ENCODE peak calls at places on chromosomes 13 and 19, in seven cellular contexts. A is stimulated activated CD8-positive, alpha-beta memory T cell treated with anti-CD3 and anti-CD28 coated beads, Interleukin-7, amount 100 ng/mL, for 1 hour; K is activated CD8-positive, alpha-beta memory T cell treated with anti-CD3 and anti-CD28 coated beads, Interleukin-2, amount 50 U/mL, for 4 hours; F is dorsolateral prefrontal cortex; D is dermis microvascular lymphatic vessel endothelial cell; I is kidney glomerular epithelial cell; N is neural crest cell. C is an unnamed sample.

GRCh38 chr13:110297771-110298170 is 9.2 kb downstream of the COL4A1 start:
- DNase-seq in A (no peak), K (no peak), F (no peak), D (peak), I (no peak), N (no peak), C (no peak)

GRCh38 chr13:49112782-49113525 is 107.2 kb upstream of the MLNR start:
- DNase-seq in A (no peak), K (no peak), F (no peak), D (peak), I (no peak), N (no peak), C (no peak)

GRCh38 chr19:40737102-40737644 is 13.1 kb downstream of the ACTMAP start:
- DNase-seq in A (no peak), K (no peak), F (no peak), D (no peak), I (no peak), N (no peak), C (no peak)

GRCh38 chr19:51375504-51376221 is 3.2 kb upstream of the NKG7 start:
- DNase-seq in A (peak), K (no peak), F (no peak), D (no peak), I (no peak), N (no peak), C (no peak)

GRCh38 chr19:31586282-31586681 is 237.0 kb upstream of the TSHZ3 start:
- DNase-seq in A (no peak), K (no peak), F (no peak), D (no peak), I (peak), N (no peak), C (no peak)

GRCh38 chr19:32661318-32661717 is 13.7 kb downstream of the ANKRD27 start:
- DNase-seq in A (no peak), K (no peak), F (no peak), D (no peak), I (no peak), N (no peak), C (no peak)

GRCh38 chr13:52411629-52412028 is 5.7 kb upstream of the THSD1 start:
- DNase-seq in A (no peak), K (no peak), F (no peak), D (no peak), I (peak), N (no peak), C (no peak)

GRCh38 chr19:6532244-6532999 is 1.6 kb downstream of the TNFSF9 start:
- DNase-seq in A (no peak), K (no peak), F (no peak), D (no peak), I (no peak), N (no peak), C (peak)

GRCh38 chr13:39968646-39969475 is 313.4 kb downstream of the COG6 start:
- DNase-seq in A (no peak), K (no peak), F (no peak), D (no peak), I (no peak), N (no peak), C (no peak)